ENCODE peak calls at places on chromosomes 6 and 20, in four cellular contexts. One of them, this sample, is unnamed.

GRCh38 chr6:2990179-2990931 is 9.3 kb upstream of the NQO2 start:
- DNase-seq in HepG2: no peak
- DNase-seq in H1: no peak
- DNase-seq in GM12878: no peak
- DNase-seq in this sample: no peak

GRCh38 chr6:39396854-39397253 is 74.4 kb upstream of the KCNK16 start:
- DNase-seq in HepG2: no peak
- DNase-seq in GM12878: no peak
- DNase-seq in H1: no peak
- DNase-seq in this sample: no peak

GRCh38 chr6:148530394-148530923 is 187.8 kb downstream of the SASH1 start:
- DNase-seq in GM12878: no peak
- DNase-seq in H1: no peak
- DNase-seq in HepG2: no peak
- DNase-seq in this sample: no peak

GRCh38 chr6:68778356-68779020 is 143.4 kb downstream of the ADGRB3 start:
- DNase-seq in H1: peak; percentile 7
- DNase-seq in HepG2: peak; percentile 11
- DNase-seq in GM12878: no peak
- DNase-seq in this sample: peak; percentile 30

GRCh38 chr20:63624486-63624885 is 2.4 kb downstream of the GMEB2 start:
- DNase-seq in HepG2: peak; percentile 80
- DNase-seq in H1: no peak
- DNase-seq in GM12878: no peak
- DNase-seq in this sample: no peak

GRCh38 chr6:89650579-89650978 is 12.0 kb upstream of the LYRM2 start:
- DNase-seq in GM12878: no peak
- DNase-seq in H1: no peak
- DNase-seq in HepG2: no peak
- DNase-seq in this sample: no peak

GRCh38 chr20:44700306-44700705 is 14.9 kb upstream of the CCN5 start:
- DNase-seq in H1: no peak
- DNase-seq in HepG2: no peak
- DNase-seq in GM12878: no peak
- DNase-seq in this sample: no peak

GRCh38 chr20:47950103-47950502 is 164.8 kb upstream of the SULF2 start:
- DNase-seq in GM12878: no peak
- DNase-seq in HepG2: no peak
- DNase-seq in H1: no peak
- DNase-seq in this sample: peak; percentile 40

GRCh38 chr6:38269773-38270172 is 370.0 kb downstream of the BTBD9 start:
- DNase-seq in GM12878: no peak
- DNase-seq in H1: no peak
- DNase-seq in HepG2: no peak
- DNase-seq in this sample: no peak

GRCh38 chr20:50187403-50188051 is 3.1 kb upstream of the CEBPB start:
- DNase-seq in H1: no peak
- DNase-seq in GM12878: no peak
- DNase-seq in HepG2: peak; percentile 77
- DNase-seq in this sample: no peak

GRCh38 chr20:50186151-50186885 is 4.3 kb upstream of the CEBPB start:
- DNase-seq in HepG2: peak; percentile 89
- DNase-seq in H1: peak; percentile 84
- DNase-seq in GM12878: no peak
- DNase-seq in this sample: peak; percentile 83

GRCh38 chr20:50188287-50188688 is 2.3 kb upstream of the CEBPB start:
- DNase-seq in GM12878: no peak
- DNase-seq in H1: no peak
- DNase-seq in HepG2: no peak
- DNase-seq in this sample: no peak

GRCh38 chr20:50185426-50185825 is 5.2 kb upstream of the CEBPB start:
- DNase-seq in GM12878: no peak
- DNase-seq in HepG2: no peak
- DNase-seq in H1: no peak
- DNase-seq in this sample: no peak

GRCh38 chr20:50186987-50187402 is 3.6 kb upstream of the CEBPB start:
- DNase-seq in GM12878: no peak
- DNase-seq in H1: no peak
- DNase-seq in HepG2: peak; percentile 47
- DNase-seq in this sample: no peak
- TF ChIP-seq TCF12 in GM12878: no peak
- TF ChIP-seq TCF12 in H1: no peak
- TF ChIP-seq TCF12 in HepG2: no peak
- TF ChIP-seq TCF12 in this sample: no peak

GRCh38 chr6:32252326-32253009 is 28.6 kb upstream of the NOTCH4 start:
- DNase-seq in H1: no peak
- DNase-seq in HepG2: no peak
- DNase-seq in GM12878: no peak
- DNase-seq in this sample: no peak
- TF ChIP-seq POLR2AphosphoS5 in H1: no peak
- TF ChIP-seq POLR2AphosphoS5 in HepG2: no peak
- TF ChIP-seq POLR2AphosphoS5 in GM12878: no peak
- TF ChIP-seq POLR2AphosphoS5 in this sample: no peak

GRCh38 chr20:59776626-59777320 is 156.7 kb downstream of the SYCP2 start:
- DNase-seq in HepG2: no peak
- DNase-seq in H1: no peak
- DNase-seq in GM12878: no peak
- DNase-seq in this sample: peak; percentile 7

GRCh38 chr20:59777814-59778575 is 155.4 kb downstream of the SYCP2 start:
- DNase-seq in H1: no peak
- DNase-seq in GM12878: no peak
- DNase-seq in HepG2: no peak
- DNase-seq in this sample: no peak

GRCh38 chr20:59776059-59776603 is 157.3 kb downstream of the SYCP2 start:
- DNase-seq in HepG2: no peak
- DNase-seq in H1: no peak
- DNase-seq in GM12878: no peak
- DNase-seq in this sample: no peak

GRCh38 chr20:59778615-59779200 is 154.7 kb downstream of the SYCP2 start:
- DNase-seq in HepG2: no peak
- DNase-seq in H1: no peak
- DNase-seq in GM12878: no peak
- DNase-seq in this sample: no peak

DNA sequence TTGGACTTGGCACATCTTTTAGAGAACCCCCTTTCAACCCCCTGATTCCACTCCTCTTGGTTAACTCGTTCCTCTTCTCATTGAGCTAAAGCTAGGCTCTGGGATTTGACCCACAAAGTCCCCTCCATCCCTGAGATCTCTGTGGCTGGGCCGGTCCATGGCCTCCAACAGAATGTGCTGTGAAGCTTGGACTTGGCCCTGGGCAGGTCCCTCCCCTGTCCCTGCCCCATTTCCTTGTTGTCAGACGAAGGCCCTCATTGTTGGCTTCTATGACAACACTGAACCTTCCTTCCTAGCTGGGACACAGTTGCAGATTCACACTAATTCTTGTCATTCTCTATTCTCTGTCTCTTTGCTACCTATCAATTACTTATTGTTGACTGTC is 156.1 kb downstream of the SYCP2 start:
- DNase-seq in GM12878: no peak
- DNase-seq in HepG2: no peak
- DNase-seq in H1: no peak
- DNase-seq in this sample: peak; percentile 5
- TF ChIP-seq TCF12 in GM12878: no peak
- TF ChIP-seq TCF12 in HepG2: no peak
- TF ChIP-seq TCF12 in H1: no peak
- TF ChIP-seq TCF12 in this sample: no peak

GRCh38 chr6:16723833-16724232 is 37.4 kb downstream of the ATXN1 start:
- DNase-seq in H1: peak; percentile 47
- DNase-seq in HepG2: peak; percentile 71
- DNase-seq in GM12878: no peak
- DNase-seq in this sample: no peak
- TF ChIP-seq POLR2AphosphoS5 in H1: no peak
- TF ChIP-seq POLR2AphosphoS5 in HepG2: no peak
- TF ChIP-seq POLR2AphosphoS5 in GM12878: no peak
- TF ChIP-seq POLR2AphosphoS5 in this sample: peak; percentile 12

GRCh38 chr6:36929607-36930006 is 24.9 kb upstream of the PI16 start:
- DNase-seq in HepG2: no peak
- DNase-seq in H1: no peak
- DNase-seq in GM12878: no peak
- DNase-seq in this sample: no peak
- TF ChIP-seq TCF12 in HepG2: no peak
- TF ChIP-seq TCF12 in H1: no peak
- TF ChIP-seq TCF12 in GM12878: no peak
- TF ChIP-seq TCF12 in this sample: no peak

GRCh38 chr6:140812636-140813035 is 1320.1 kb upstream of the GJE1 start:
- DNase-seq in H1: no peak
- DNase-seq in HepG2: no peak
- DNase-seq in GM12878: no peak
- DNase-seq in this sample: no peak

GRCh38 chr6:140811642-140812041 is 1321.1 kb upstream of the GJE1 start:
- DNase-seq in HepG2: no peak
- DNase-seq in H1: no peak
- DNase-seq in GM12878: no peak
- DNase-seq in this sample: no peak

GRCh38 chr6:140806431-140806830 is 1326.3 kb upstream of the GJE1 start:
- DNase-seq in GM12878: no peak
- DNase-seq in H1: no peak
- DNase-seq in HepG2: no peak
- DNase-seq in this sample: no peak

DNA sequence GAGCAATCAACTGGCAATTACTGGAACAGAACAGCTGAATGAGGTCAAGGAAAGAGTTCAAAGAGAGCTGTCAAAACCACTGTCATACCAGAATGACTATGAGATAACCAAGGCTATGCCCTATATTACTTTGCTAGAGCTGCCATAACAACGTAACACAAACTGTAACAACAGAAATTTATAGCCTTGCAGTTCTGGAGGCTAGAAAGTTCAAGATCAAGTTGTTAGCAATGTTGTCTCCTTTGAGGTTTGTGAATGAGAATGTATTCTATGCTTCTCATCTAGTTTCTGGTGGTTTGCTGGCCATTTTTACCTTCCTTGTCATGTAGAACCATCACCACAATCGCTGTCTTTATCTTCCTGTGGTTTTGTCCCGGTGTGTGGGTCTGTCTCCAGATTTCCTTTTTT is 1323.0 kb upstream of the GJE1 start:
- DNase-seq in H1: no peak
- DNase-seq in GM12878: peak; percentile 35
- DNase-seq in HepG2: no peak
- DNase-seq in this sample: no peak
- TF ChIP-seq POLR2AphosphoS5 in H1: no peak
- TF ChIP-seq POLR2AphosphoS5 in GM12878: no peak
- TF ChIP-seq POLR2AphosphoS5 in HepG2: no peak
- TF ChIP-seq POLR2AphosphoS5 in this sample: no peak

GRCh38 chr6:53483423-53484353 is 61.2 kb downstream of the GCLC start:
- DNase-seq in H1: no peak
- DNase-seq in GM12878: no peak
- DNase-seq in HepG2: peak; percentile 26
- DNase-seq in this sample: peak; percentile 31
- TF ChIP-seq TCF12 in H1: no peak
- TF ChIP-seq TCF12 in GM12878: no peak
- TF ChIP-seq TCF12 in HepG2: no peak
- TF ChIP-seq TCF12 in this sample: no peak

GRCh38 chr6:155782320-155782730 is 326.7 kb upstream of the NOX3 start:
- DNase-seq in HepG2: no peak
- DNase-seq in H1: no peak
- DNase-seq in GM12878: no peak
- DNase-seq in this sample: no peak
- TF ChIP-seq POLR2AphosphoS5 in HepG2: no peak
- TF ChIP-seq POLR2AphosphoS5 in H1: no peak
- TF ChIP-seq POLR2AphosphoS5 in GM12878: no peak
- TF ChIP-seq POLR2AphosphoS5 in this sample: peak; percentile 69

GRCh38 chr6:52415917-52416628 is 4.1 kb upstream of the EFHC1 start:
- DNase-seq in H1: no peak
- DNase-seq in HepG2: no peak
- DNase-seq in GM12878: no peak
- DNase-seq in this sample: no peak
- TF ChIP-seq TCF12 in H1: no peak
- TF ChIP-seq TCF12 in HepG2: no peak
- TF ChIP-seq TCF12 in GM12878: no peak
- TF ChIP-seq TCF12 in this sample: peak; percentile 40